ENCODE peak calls at places on chromosomes 5 and 9, in nine cellular contexts. One of them, this sample, is unnamed.

GRCh38 chr9:133604214-133604613 is 5.0 kb downstream of the FAM163B start:
- DNase-seq in cardiac muscle cell: peak
- DNase-seq in kidney epithelial cell: no peak
- DNase-seq in psoas muscle: no peak
- DNase-seq in astrocyte of the spinal cord: no peak
- DNase-seq in right lobe of liver: no peak
- DNase-seq in OCI-LY7: peak
- DNase-seq in heart left ventricle: no peak
- DNase-seq in dorsolateral prefrontal cortex: no peak
- DNase-seq in this sample: no peak

GRCh38 chr9:75152416-75152815 is 64.1 kb downstream of the OSTF1 start:
- DNase-seq in heart left ventricle: no peak
- DNase-seq in astrocyte of the spinal cord: no peak
- DNase-seq in psoas muscle: no peak
- DNase-seq in cardiac muscle cell: no peak
- DNase-seq in right lobe of liver: no peak
- DNase-seq in kidney epithelial cell: no peak
- DNase-seq in dorsolateral prefrontal cortex: no peak
- DNase-seq in OCI-LY7: no peak
- DNase-seq in this sample: no peak

GRCh38 chr9:87909310-87910041 is 8.3 kb upstream of the SPATA31C1 start:
- DNase-seq in kidney epithelial cell: no peak
- DNase-seq in psoas muscle: no peak
- DNase-seq in cardiac muscle cell: no peak
- DNase-seq in heart left ventricle: no peak
- DNase-seq in right lobe of liver: peak
- DNase-seq in astrocyte of the spinal cord: no peak
- DNase-seq in OCI-LY7: no peak
- DNase-seq in dorsolateral prefrontal cortex: no peak
- DNase-seq in this sample: peak

GRCh38 chr5:68171101-68171558 is 44.4 kb upstream of the PIK3R1 start:
- DNase-seq in cardiac muscle cell: peak
- DNase-seq in OCI-LY7: no peak
- DNase-seq in kidney epithelial cell: no peak
- DNase-seq in dorsolateral prefrontal cortex: peak
- DNase-seq in psoas muscle: peak
- DNase-seq in heart left ventricle: no peak
- DNase-seq in right lobe of liver: peak
- DNase-seq in astrocyte of the spinal cord: peak
- DNase-seq in this sample: no peak

GRCh38 chr5:178205010-178205748 is 846 bp downstream of the HNRNPAB start:
- DNase-seq in cardiac muscle cell: peak
- DNase-seq in heart left ventricle: peak
- DNase-seq in kidney epithelial cell: no peak
- DNase-seq in psoas muscle: peak
- DNase-seq in astrocyte of the spinal cord: peak
- DNase-seq in dorsolateral prefrontal cortex: peak
- DNase-seq in OCI-LY7: peak
- DNase-seq in right lobe of liver: peak
- DNase-seq in this sample: no peak

GRCh38 chr9:119861801-119862200 is 492.6 kb upstream of the BRINP1 start:
- DNase-seq in dorsolateral prefrontal cortex: no peak
- DNase-seq in OCI-LY7: no peak
- DNase-seq in right lobe of liver: no peak
- DNase-seq in kidney epithelial cell: no peak
- DNase-seq in heart left ventricle: no peak
- DNase-seq in psoas muscle: peak
- DNase-seq in cardiac muscle cell: no peak
- DNase-seq in astrocyte of the spinal cord: no peak
- DNase-seq in this sample: no peak

GRCh38 chr9:126049896-126050604 is 276.6 kb upstream of the MVB12B start:
- DNase-seq in astrocyte of the spinal cord: no peak
- DNase-seq in psoas muscle: no peak
- DNase-seq in cardiac muscle cell: no peak
- DNase-seq in heart left ventricle: no peak
- DNase-seq in dorsolateral prefrontal cortex: no peak
- DNase-seq in kidney epithelial cell: no peak
- DNase-seq in right lobe of liver: peak
- DNase-seq in OCI-LY7: no peak
- DNase-seq in this sample: no peak

GRCh38 chr5:123670981-123671557 is 159.1 kb downstream of the CSNK1G3 start:
- DNase-seq in cardiac muscle cell: peak
- DNase-seq in dorsolateral prefrontal cortex: no peak
- DNase-seq in heart left ventricle: no peak
- DNase-seq in kidney epithelial cell: no peak
- DNase-seq in astrocyte of the spinal cord: peak
- DNase-seq in OCI-LY7: peak
- DNase-seq in psoas muscle: peak
- DNase-seq in right lobe of liver: no peak
- DNase-seq in this sample: no peak

GRCh38 chr5:88883059-88883565 is at the start of gene MEF2C:
- DNase-seq in dorsolateral prefrontal cortex: peak
- DNase-seq in OCI-LY7: peak
- DNase-seq in kidney epithelial cell: no peak
- DNase-seq in heart left ventricle: peak
- DNase-seq in right lobe of liver: peak
- DNase-seq in cardiac muscle cell: peak
- DNase-seq in astrocyte of the spinal cord: peak
- DNase-seq in psoas muscle: peak
- DNase-seq in this sample: peak

GRCh38 chr5:134649163-134649916 is 755 bp downstream of the SEC24A start:
- DNase-seq in right lobe of liver: peak
- DNase-seq in dorsolateral prefrontal cortex: no peak
- DNase-seq in heart left ventricle: no peak
- DNase-seq in kidney epithelial cell: no peak
- DNase-seq in astrocyte of the spinal cord: peak
- DNase-seq in cardiac muscle cell: no peak
- DNase-seq in OCI-LY7: peak
- DNase-seq in psoas muscle: peak
- DNase-seq in this sample: no peak

GRCh38 chr9:135914921-135915320 is 7.6 kb upstream of the CAMSAP1 start:
- DNase-seq in dorsolateral prefrontal cortex: peak
- DNase-seq in astrocyte of the spinal cord: peak
- DNase-seq in heart left ventricle: no peak
- DNase-seq in right lobe of liver: no peak
- DNase-seq in cardiac muscle cell: no peak
- DNase-seq in kidney epithelial cell: no peak
- DNase-seq in psoas muscle: no peak
- DNase-seq in OCI-LY7: no peak
- DNase-seq in this sample: no peak

DNA sequence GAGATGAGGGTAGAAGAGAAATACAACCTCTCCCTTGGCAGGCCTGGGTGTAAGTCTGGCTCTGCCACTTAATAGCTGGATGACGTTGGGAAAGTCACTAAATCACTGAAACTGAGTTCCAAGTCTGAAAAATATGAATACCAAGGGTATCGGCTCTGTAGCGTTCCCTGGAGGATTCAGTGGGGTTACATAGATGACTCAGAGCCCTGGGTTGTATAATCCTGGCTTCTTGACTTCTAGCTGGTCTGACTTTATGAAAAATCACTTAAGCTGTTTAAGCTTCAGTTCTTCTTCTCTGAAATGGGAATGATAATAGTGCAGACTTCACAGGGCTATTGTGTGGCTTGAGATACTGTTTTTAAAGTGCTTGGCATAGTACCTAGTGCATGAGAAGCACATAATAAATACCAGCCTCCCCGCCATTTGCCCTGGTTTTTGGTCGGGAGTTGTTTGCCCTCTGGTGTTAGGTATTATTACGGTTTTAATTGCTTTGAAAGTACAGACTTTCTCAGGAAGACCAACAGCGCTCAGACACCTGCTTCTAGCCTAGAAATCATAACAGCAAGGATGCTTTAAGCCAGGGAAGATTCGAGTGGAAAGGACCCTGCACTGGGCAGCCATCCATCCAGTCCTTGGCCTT is 43.0 kb downstream of the CYFIP2 start:
- DNase-seq in dorsolateral prefrontal cortex: no peak
- DNase-seq in astrocyte of the spinal cord: peak
- DNase-seq in right lobe of liver: no peak
- DNase-seq in psoas muscle: no peak
- DNase-seq in heart left ventricle: no peak
- DNase-seq in OCI-LY7: peak
- DNase-seq in cardiac muscle cell: peak
- DNase-seq in kidney epithelial cell: no peak
- DNase-seq in this sample: no peak
- TF ChIP-seq CTCF in dorsolateral prefrontal cortex: no peak
- TF ChIP-seq CTCF in astrocyte of the spinal cord: no peak
- TF ChIP-seq CTCF in right lobe of liver: no peak
- TF ChIP-seq CTCF in psoas muscle: no peak
- TF ChIP-seq CTCF in heart left ventricle: peak
- TF ChIP-seq CTCF in OCI-LY7: peak
- TF ChIP-seq CTCF in cardiac muscle cell: peak
- TF ChIP-seq CTCF in kidney epithelial cell: no peak
- TF ChIP-seq CTCF in this sample: peak

GRCh38 chr9:127541865-127542264 is 70.2 kb upstream of the STXBP1 start:
- DNase-seq in cardiac muscle cell: peak
- DNase-seq in heart left ventricle: no peak
- DNase-seq in astrocyte of the spinal cord: no peak
- DNase-seq in OCI-LY7: no peak
- DNase-seq in dorsolateral prefrontal cortex: no peak
- DNase-seq in psoas muscle: peak
- DNase-seq in right lobe of liver: no peak
- DNase-seq in kidney epithelial cell: no peak
- DNase-seq in this sample: no peak
- H3K4me3 ChIP-seq in cardiac muscle cell: no peak
- H3K4me3 ChIP-seq in heart left ventricle: no peak
- H3K4me3 ChIP-seq in astrocyte of the spinal cord: no peak
- H3K4me3 ChIP-seq in OCI-LY7: no peak
- H3K4me3 ChIP-seq in dorsolateral prefrontal cortex: no peak
- H3K4me3 ChIP-seq in psoas muscle: no peak
- H3K4me3 ChIP-seq in right lobe of liver: no peak
- H3K4me3 ChIP-seq in kidney epithelial cell: no peak
- H3K4me3 ChIP-seq in this sample: no peak

GRCh38 chr5:113295111-113295539 is 139.7 kb downstream of the TSSK1B start:
- DNase-seq in right lobe of liver: no peak
- DNase-seq in OCI-LY7: no peak
- DNase-seq in heart left ventricle: no peak
- DNase-seq in dorsolateral prefrontal cortex: no peak
- DNase-seq in psoas muscle: no peak
- DNase-seq in cardiac muscle cell: no peak
- DNase-seq in astrocyte of the spinal cord: no peak
- DNase-seq in kidney epithelial cell: no peak
- DNase-seq in this sample: no peak
- TF ChIP-seq CTCF in right lobe of liver: no peak
- TF ChIP-seq CTCF in OCI-LY7: no peak
- TF ChIP-seq CTCF in heart left ventricle: no peak
- TF ChIP-seq CTCF in dorsolateral prefrontal cortex: no peak
- TF ChIP-seq CTCF in psoas muscle: no peak
- TF ChIP-seq CTCF in cardiac muscle cell: no peak
- TF ChIP-seq CTCF in astrocyte of the spinal cord: peak
- TF ChIP-seq CTCF in kidney epithelial cell: no peak
- TF ChIP-seq CTCF in this sample: no peak

DNA sequence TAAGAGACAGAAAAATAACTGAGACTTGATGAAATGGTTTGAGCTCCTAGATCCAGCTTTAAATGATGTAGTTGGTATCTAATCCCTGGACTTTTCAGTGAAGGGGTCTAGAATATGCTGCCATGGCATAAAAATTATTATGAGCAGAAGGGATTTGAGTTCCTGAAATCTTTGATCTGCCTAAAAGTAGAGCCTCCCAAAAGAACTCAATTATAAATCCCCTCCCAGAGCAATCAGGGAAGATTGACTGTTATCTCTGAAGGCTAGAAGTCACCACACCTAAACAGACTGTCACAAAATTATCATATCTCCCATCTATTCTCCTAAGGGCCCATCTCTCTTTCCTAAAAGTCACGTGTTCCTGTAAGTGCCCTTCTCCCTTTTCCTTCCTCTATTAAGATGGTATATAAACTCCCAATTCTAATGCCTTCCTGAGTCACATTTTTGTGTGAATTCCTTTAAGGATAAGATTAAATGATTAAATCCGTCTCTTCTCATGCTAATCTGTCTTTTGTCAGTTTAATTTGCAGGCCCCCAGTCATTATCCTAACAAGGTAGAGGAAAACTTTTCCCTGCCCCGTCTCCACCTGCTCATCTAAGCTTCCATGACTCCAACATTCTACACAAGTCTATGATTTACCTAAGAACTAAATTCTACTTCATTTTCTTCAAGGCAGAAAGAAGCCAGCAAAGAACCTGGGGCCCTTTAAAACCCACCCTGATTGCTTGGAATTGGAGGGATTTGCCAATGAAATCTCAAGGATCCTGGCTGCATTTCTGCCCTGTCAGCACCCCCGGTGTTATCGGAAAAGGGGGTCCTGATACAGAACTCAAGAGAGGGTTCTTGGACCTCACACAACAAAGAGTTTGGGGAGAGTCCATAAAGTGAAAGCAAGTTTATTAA is 47.1 kb upstream of the PWWP2A start:
- DNase-seq in heart left ventricle: no peak
- DNase-seq in psoas muscle: no peak
- DNase-seq in kidney epithelial cell: no peak
- DNase-seq in dorsolateral prefrontal cortex: no peak
- DNase-seq in astrocyte of the spinal cord: no peak
- DNase-seq in cardiac muscle cell: no peak
- DNase-seq in right lobe of liver: no peak
- DNase-seq in OCI-LY7: no peak
- DNase-seq in this sample: no peak
- H3K4me3 ChIP-seq in heart left ventricle: no peak
- H3K4me3 ChIP-seq in psoas muscle: no peak
- H3K4me3 ChIP-seq in kidney epithelial cell: no peak
- H3K4me3 ChIP-seq in dorsolateral prefrontal cortex: no peak
- H3K4me3 ChIP-seq in astrocyte of the spinal cord: no peak
- H3K4me3 ChIP-seq in cardiac muscle cell: no peak
- H3K4me3 ChIP-seq in right lobe of liver: no peak
- H3K4me3 ChIP-seq in OCI-LY7: no peak
- H3K4me3 ChIP-seq in this sample: no peak

GRCh38 chr5:102858221-102858620 is 103.1 kb downstream of the PAM start:
- DNase-seq in OCI-LY7: no peak
- DNase-seq in psoas muscle: no peak
- DNase-seq in heart left ventricle: no peak
- DNase-seq in dorsolateral prefrontal cortex: no peak
- DNase-seq in cardiac muscle cell: no peak
- DNase-seq in kidney epithelial cell: no peak
- DNase-seq in astrocyte of the spinal cord: no peak
- DNase-seq in right lobe of liver: no peak
- DNase-seq in this sample: no peak
- TF ChIP-seq CTCF in OCI-LY7: no peak
- TF ChIP-seq CTCF in psoas muscle: no peak
- TF ChIP-seq CTCF in heart left ventricle: no peak
- TF ChIP-seq CTCF in dorsolateral prefrontal cortex: no peak
- TF ChIP-seq CTCF in cardiac muscle cell: no peak
- TF ChIP-seq CTCF in kidney epithelial cell: no peak
- TF ChIP-seq CTCF in astrocyte of the spinal cord: no peak
- TF ChIP-seq CTCF in right lobe of liver: no peak
- TF ChIP-seq CTCF in this sample: no peak

GRCh38 chr5:124951676-124952075 is 205.2 kb upstream of the ZNF608 start:
- DNase-seq in right lobe of liver: no peak
- DNase-seq in kidney epithelial cell: no peak
- DNase-seq in astrocyte of the spinal cord: no peak
- DNase-seq in psoas muscle: no peak
- DNase-seq in cardiac muscle cell: no peak
- DNase-seq in OCI-LY7: peak
- DNase-seq in dorsolateral prefrontal cortex: no peak
- DNase-seq in heart left ventricle: no peak
- DNase-seq in this sample: no peak
- H3K4me3 ChIP-seq in right lobe of liver: no peak
- H3K4me3 ChIP-seq in kidney epithelial cell: no peak
- H3K4me3 ChIP-seq in astrocyte of the spinal cord: no peak
- H3K4me3 ChIP-seq in psoas muscle: no peak
- H3K4me3 ChIP-seq in cardiac muscle cell: no peak
- H3K4me3 ChIP-seq in OCI-LY7: peak
- H3K4me3 ChIP-seq in dorsolateral prefrontal cortex: no peak
- H3K4me3 ChIP-seq in heart left ventricle: no peak
- H3K4me3 ChIP-seq in this sample: no peak

GRCh38 chr5:169160405-169160901 is 140.5 kb downstream of the SLIT3 start:
- DNase-seq in astrocyte of the spinal cord: peak
- DNase-seq in kidney epithelial cell: no peak
- DNase-seq in heart left ventricle: no peak
- DNase-seq in OCI-LY7: no peak
- DNase-seq in dorsolateral prefrontal cortex: no peak
- DNase-seq in psoas muscle: no peak
- DNase-seq in cardiac muscle cell: peak
- DNase-seq in right lobe of liver: no peak
- DNase-seq in this sample: no peak
- TF ChIP-seq CTCF in astrocyte of the spinal cord: peak
- TF ChIP-seq CTCF in kidney epithelial cell: peak
- TF ChIP-seq CTCF in heart left ventricle: no peak
- TF ChIP-seq CTCF in OCI-LY7: peak
- TF ChIP-seq CTCF in dorsolateral prefrontal cortex: no peak
- TF ChIP-seq CTCF in psoas muscle: no peak
- TF ChIP-seq CTCF in cardiac muscle cell: peak
- TF ChIP-seq CTCF in right lobe of liver: no peak
- TF ChIP-seq CTCF in this sample: peak

This sample was measured in epithelial cell of proximal tubule.